ENCODE peak calls at places on chromosomes 4 and X, in four cellular contexts. One of them, this sample, is unnamed.

GRCh38 chr4:3646280-3646679 is 114.1 kb upstream of the LRPAP1 start:
- DNase-seq in EL: no peak
- DNase-seq in hypothalamus: no peak
- DNase-seq in iris pigment epithelial cell: no peak
- DNase-seq in this sample: no peak

GRCh38 chr4:98653890-98654867 is 4.2 kb downstream of the TSPAN5 start:
- DNase-seq in EL: peak; percentile 97
- DNase-seq in hypothalamus: no peak
- DNase-seq in iris pigment epithelial cell: peak; percentile 97
- DNase-seq in this sample: no peak

GRCh38 chr4:174402470-174403176 is 118.9 kb downstream of the CEP44 start:
- DNase-seq in EL: no peak
- DNase-seq in hypothalamus: no peak
- DNase-seq in iris pigment epithelial cell: no peak
- DNase-seq in this sample: no peak

GRCh38 chr4:173490817-173491518 is 39.1 kb downstream of the HAND2 start:
- DNase-seq in EL: peak; percentile 75
- DNase-seq in hypothalamus: no peak
- DNase-seq in iris pigment epithelial cell: peak; percentile 68
- DNase-seq in this sample: no peak

GRCh38 chrX:10986616-10987015 is 124.5 kb upstream of the HCCS start:
- DNase-seq in EL: peak; percentile 30
- DNase-seq in hypothalamus: no peak
- DNase-seq in iris pigment epithelial cell: no peak
- DNase-seq in this sample: no peak

GRCh38 chr4:3384771-3385701 is 56.7 kb upstream of the HGFAC start:
- DNase-seq in EL: no peak
- DNase-seq in hypothalamus: no peak
- DNase-seq in iris pigment epithelial cell: no peak
- DNase-seq in this sample: no peak

GRCh38 chrX:70033348-70033747 is 16.4 kb downstream of the AWAT2 start:
- DNase-seq in EL: peak; percentile 41
- DNase-seq in hypothalamus: no peak
- DNase-seq in iris pigment epithelial cell: no peak
- DNase-seq in this sample: peak; percentile 8

GRCh38 chr4:138181288-138181687 is 60.9 kb downstream of the SLC7A11 start:
- DNase-seq in EL: no peak
- DNase-seq in hypothalamus: no peak
- DNase-seq in iris pigment epithelial cell: peak; percentile 99
- DNase-seq in this sample: no peak

GRCh38 chr4:1004557-1005485 is 6.6 kb upstream of the FGFRL1 start:
- DNase-seq in EL: no peak
- DNase-seq in hypothalamus: no peak
- DNase-seq in iris pigment epithelial cell: no peak
- DNase-seq in this sample: no peak

GRCh38 chrX:22081475-22082092 is 49.5 kb downstream of the PHEX start:
- DNase-seq in EL: peak; percentile 50
- DNase-seq in hypothalamus: no peak
- DNase-seq in iris pigment epithelial cell: peak; percentile 56
- DNase-seq in this sample: peak; percentile 55

GRCh38 chrX:87727615-87728014 is 210.0 kb downstream of the KLHL4 start:
- DNase-seq in EL: no peak
- DNase-seq in hypothalamus: no peak
- DNase-seq in iris pigment epithelial cell: no peak
- DNase-seq in this sample: no peak